ENCODE peak calls at places on chromosomes 13 and 19, in six cellular contexts. H is transverse colon, Z is tibial nerve, Y is IMR-90, K is GM12878, D is body of pancreas. O is an unnamed sample.

GRCh38 chr19:54035215-54036178 is 28.2 kb downstream of the VSTM1 start:
- DNase-seq in D (no peak), H (no peak), Z (no peak), K (no peak), Y (peak; percentile 78), O (no peak)

GRCh38 chr19:29404951-29405727 is 120.7 kb upstream of the VSTM2B start:
- DNase-seq in K (no peak), H (peak; percentile 9), D (peak; percentile 10), Z (no peak), Y (no peak), O (peak; percentile 68)

GRCh38 chr19:17337675-17338439 is 504 bp downstream of the GTPBP3 start:
- DNase-seq in D (no peak), Y (no peak), K (no peak), H (no peak), Z (no peak), O (no peak)

GRCh38 chr19:58538257-58539168 is 5.4 kb upstream of the TRIM28 start:
- DNase-seq in Z (no peak), H (no peak), D (no peak), Y (no peak), K (no peak), O (no peak)

GRCh38 chr13:82803341-82803740 is 1078.9 kb downstream of the SLITRK1 start:
- DNase-seq in K (no peak), Z (no peak), H (no peak), Y (no peak), D (no peak), O (no peak)

GRCh38 chr19:51159656-51160055 is 17.6 kb downstream of the SIGLEC7 start:
- DNase-seq in H (no peak), Y (no peak), Z (no peak), D (no peak), K (no peak), O (no peak)

GRCh38 chr13:26968431-26969335 is 202.9 kb downstream of the USP12 start:
- DNase-seq in D (peak; percentile 75), Y (peak; percentile 23), K (no peak), H (peak; percentile 86), Z (no peak), O (no peak)

GRCh38 chr13:99103536-99103935 is 97.1 kb upstream of the UBAC2 start:
- DNase-seq in Z (no peak), Y (no peak), D (no peak), H (no peak), K (no peak), O (no peak)

DNA sequence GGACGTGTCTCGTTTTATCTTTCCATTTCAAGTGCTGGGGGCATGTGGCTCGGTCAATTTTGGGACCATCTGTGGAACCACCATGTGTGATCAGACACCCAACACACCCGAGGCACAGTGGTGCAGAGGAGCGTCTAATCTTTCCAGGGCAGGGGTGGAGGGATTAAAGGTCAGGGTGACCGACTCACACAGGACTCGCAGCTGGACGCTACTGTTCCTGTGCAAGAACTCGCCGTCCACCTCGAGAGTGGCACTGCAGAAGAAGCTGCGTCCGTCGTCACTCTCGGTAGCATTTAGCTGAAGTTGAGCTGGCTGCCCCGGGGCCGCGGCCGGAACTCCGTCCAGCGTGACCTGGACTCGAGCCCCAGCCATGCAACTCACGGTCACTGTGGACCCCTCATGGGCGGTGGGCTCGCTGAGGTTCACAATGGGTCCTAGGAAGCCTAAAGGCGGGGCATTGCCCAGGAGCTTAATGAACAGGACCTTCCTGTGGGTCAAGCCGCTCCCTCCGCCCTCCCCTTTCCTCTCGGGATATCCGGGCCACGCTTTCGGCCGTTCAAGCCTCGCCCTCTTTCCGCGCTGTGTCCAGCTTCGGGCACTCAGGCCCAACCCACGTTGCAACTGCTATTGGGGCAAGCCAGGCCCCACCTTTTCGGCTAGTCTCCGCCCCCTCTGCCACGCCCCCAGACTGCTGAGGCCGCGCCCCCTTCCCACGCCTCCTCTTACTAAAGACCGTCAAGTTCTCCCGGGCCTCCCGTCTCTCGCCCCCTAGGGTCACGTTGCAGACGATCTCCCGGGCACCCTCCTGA is 1.2 kb upstream of the RAVER1 start:
- DNase-seq in Z (peak; percentile 95), Y (peak; percentile 93), K (no peak), H (peak; percentile 97), D (peak; percentile 98), O (peak; percentile 96)
- TF ChIP-seq CTCF in Z (no peak), Y (no peak), K (no peak), H (no peak), D (peak; percentile 1), O (no peak)

DNA sequence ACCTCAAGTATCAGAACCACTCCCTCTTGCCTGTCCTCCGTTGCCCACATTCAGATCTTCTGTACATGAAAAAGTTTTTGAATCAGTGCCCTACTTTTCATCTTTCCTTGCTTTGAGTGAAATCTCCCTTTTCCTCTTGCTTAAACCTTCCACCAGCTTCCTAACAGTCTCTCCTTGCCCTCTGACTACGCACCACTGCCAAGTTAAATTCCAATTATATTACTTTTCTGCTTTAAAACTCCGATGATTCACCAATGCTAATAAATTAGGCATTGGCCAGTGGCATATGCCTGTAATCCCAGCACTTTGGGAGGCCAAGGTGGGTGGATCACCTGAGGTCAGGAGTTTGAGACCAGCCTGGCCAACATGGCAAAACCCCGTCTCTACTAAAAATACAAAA is 30.7 kb upstream of the RFXAP start:
- DNase-seq in D (no peak), K (no peak), Z (no peak), H (no peak), Y (peak; percentile 47), O (no peak)
- H3K4me1 ChIP-seq in D (no peaks in the 10 kb centered on the region), K (no peaks in the 10 kb centered on the region), Z (no peaks in the 10 kb centered on the region), H (no peaks in the 10 kb centered on the region), Y (no peaks in the 10 kb centered on the region), O (no peaks in the 10 kb centered on the region)

DNA sequence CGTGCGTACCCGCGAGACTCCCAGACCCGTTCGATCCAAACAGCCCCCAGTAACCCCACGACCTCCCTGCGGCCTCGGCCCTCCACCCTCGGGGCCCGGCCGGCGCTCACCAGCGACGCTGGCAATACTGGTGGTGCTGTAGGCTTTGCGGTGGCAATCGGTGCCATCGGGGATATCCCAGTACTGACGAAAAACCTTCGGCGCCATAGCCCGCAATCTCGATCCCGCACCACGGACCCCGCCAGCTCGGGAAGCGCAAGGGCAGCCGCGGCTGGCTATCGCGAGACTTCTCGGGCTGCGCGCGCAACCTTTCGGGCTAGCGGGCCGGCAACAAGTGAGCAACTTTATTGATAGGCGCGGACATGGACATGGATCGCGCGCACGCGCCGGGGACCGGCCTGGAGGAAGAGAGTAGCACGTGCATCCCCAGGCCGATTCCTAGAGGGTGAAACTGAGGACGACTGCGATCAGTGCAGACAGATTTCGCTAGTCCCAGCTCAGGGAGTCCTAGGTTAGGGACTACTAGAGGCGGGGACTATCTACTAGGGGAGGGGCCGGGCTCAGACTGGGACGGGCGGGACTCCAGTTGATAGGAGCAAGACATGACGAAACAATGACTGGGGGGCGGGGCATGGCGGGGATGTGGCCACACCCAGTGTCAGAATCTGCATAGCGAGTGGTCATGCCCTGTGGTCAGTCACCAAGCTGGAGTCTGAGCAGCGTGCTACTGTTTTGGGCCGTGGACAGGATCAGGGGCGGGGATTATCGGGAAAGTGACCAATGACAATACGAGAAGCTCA is at the start of gene NDUFA11:
- DNase-seq in Y (peak; percentile 95), D (peak; percentile 99), H (peak; percentile 99), K (no peak), Z (peak; percentile 100), O (peak; percentile 99)
- TF ChIP-seq POLR2A in Y (peak; percentile 82), D (peak; percentile 73), H (peak; percentile 64), K (peak; percentile 90), Z (peak; percentile 64), O (no peak)

GRCh38 chr13:74136089-74136658 is 2.0 kb upstream of the KLF12 start:
- DNase-seq in H (peak; percentile 31), K (no peak), Y (peak; percentile 62), Z (peak; percentile 27), D (no peak), O (peak; percentile 25)
- TF ChIP-seq CTCF in H (no peak), K (no peak), Y (no peak), Z (no peak), D (no peak), O (no peak)

GRCh38 chr19:44757057-44757734 is 8.7 kb downstream of the BCL3 start:
- DNase-seq in Z (peak; percentile 61), Y (peak; percentile 73), K (no peak), H (peak; percentile 48), D (peak; percentile 78), O (peak; percentile 76)
- H3K4me1 ChIP-seq in Z (peaks cover 5% of the 10 kb centered on the region), Y (peaks cover 51% of the 10 kb centered on the region), K (peaks cover 15% of the 10 kb centered on the region), H (peaks cover 38% of the 10 kb centered on the region), D (peaks cover 48% of the 10 kb centered on the region), O (peaks cover 39% of the 10 kb centered on the region)

GRCh38 chr19:11738746-11739620 is at the start of gene ZNF823:
- DNase-seq in Z (peak; percentile 100), Y (peak; percentile 97), H (peak; percentile 100), D (peak; percentile 100), K (peak; percentile 95), O (peak; percentile 100)
- TF ChIP-seq POLR2A in Z (peak; percentile 77), Y (no peak), H (peak; percentile 96), D (peak; percentile 96), K (peak; percentile 81), O (peak; percentile 54)

DNA sequence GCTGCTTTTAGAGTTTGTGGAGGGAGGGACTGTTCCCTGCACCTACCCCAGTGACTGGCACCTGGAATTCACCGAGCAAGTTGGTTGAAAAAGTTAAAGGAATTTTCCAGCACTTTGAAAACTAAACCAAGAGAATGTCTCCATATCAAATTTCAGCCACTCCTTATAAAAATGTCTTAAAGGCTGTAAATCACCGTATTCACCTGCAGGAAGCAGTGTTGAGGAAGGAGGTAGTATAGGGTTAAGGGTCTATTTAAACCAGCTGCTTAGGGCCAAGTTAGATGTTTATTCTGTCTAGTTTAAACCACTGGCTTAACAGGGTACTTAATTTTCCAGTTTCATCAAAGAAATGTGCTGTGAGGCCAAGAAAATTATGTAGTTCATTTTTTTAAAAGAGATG is 3.8 kb upstream of the RAB20 start:
- DNase-seq in Y (no peak), H (no peak), Z (no peak), D (no peak), K (no peak), O (no peak)
- TF ChIP-seq CTCF in Y (peak; percentile 2), H (no peak), Z (no peak), D (peak; percentile 35), K (no peak), O (no peak)

GRCh38 chr19:42553292-42554045 is 25.2 kb upstream of the CEACAM1 start:
- DNase-seq in Z (no peak), K (no peak), Y (peak; percentile 67), D (peak; percentile 43), H (no peak), O (no peak)
- H3K4me1 ChIP-seq in Z (no peaks in the 10 kb centered on the region), K (no peaks in the 10 kb centered on the region), Y (no peaks in the 10 kb centered on the region), D (no peaks in the 10 kb centered on the region), H (no peaks in the 10 kb centered on the region), O (no peaks in the 10 kb centered on the region)

DNA sequence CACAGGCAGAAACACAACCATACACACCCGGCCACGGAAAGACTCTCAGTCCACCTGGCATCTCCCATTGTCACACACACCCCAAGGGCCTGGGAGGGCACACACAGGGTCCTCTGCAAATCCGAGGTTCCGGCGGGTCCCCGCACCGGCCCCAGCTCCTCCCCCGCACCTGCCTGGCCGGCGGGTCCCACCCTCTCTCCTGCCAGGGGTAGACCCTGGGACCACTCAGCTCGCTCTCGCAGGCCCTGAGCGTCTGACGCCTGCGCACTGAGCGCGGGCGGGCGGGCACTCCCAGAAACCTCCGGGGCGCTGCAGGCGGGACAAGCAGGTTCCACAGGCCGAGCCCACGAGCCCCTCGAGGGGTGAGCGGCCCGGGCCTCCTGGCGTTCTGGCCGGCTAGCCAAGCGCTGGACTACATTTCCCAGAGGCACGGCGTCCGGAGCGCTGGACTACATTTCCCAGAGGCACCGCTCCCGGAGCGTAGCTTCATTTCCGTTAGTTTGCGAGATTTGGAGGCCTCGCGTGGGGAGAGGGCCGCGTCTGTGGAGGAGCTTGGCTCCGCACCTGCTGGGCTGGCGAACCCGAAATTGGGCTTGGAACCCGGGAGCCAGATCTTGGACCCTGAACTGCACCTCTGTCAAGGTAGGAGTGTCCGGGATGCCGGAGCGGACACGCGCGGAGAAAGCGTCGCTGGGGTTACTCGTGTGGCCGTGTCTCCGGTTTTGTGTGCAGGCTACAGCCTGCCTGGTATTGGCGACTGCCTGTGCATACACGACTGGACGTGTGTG is at the start of gene ZNF420:
- DNase-seq in Z (peak; percentile 88), K (peak; percentile 82), H (peak; percentile 94), D (peak; percentile 97), Y (peak; percentile 95), O (peak; percentile 97)
- TF ChIP-seq POLR2A in Z (peak; percentile 44), K (peak; percentile 89), H (peak; percentile 47), D (peak; percentile 65), Y (no peak), O (peak; percentile 31)